ENCODE peak calls at places on chromosomes 11 and 22, in five cellular contexts. X, L, R, V and C are unnamed samples.
A peak's percentile ranks its signal among the peaks of the same experiment; 100 is the strongest.

GRCh38 chr22:45612451-45612901 is 59.2 kb upstream of the ATXN10 start:
- DNase-seq in X (peak; percentile 94), L (no peak), R (no peak), V (no peak), C (no peak)

GRCh38 chr11:100630898-100631297 is 56.2 kb upstream of the ARHGAP42 start:
- DNase-seq in X (no peak), L (no peak), R (no peak), V (no peak), C (no peak)

GRCh38 chr22:23503736-23504440 is 76.2 kb downstream of the IGLL1 start:
- DNase-seq in X (no peak), L (no peak), R (no peak), V (peak; percentile 19), C (peak; percentile 2)

GRCh38 chr22:23216331-23217170 is 36.2 kb downstream of the BCR start:
- DNase-seq in X (no peak), L (no peak), R (no peak), V (no peak), C (no peak)

GRCh38 chr11:35173011-35173511 is 34.1 kb downstream of the CD44 start:
- DNase-seq in X (no peak), L (no peak), R (peak; percentile 79), V (no peak), C (peak; percentile 60)

GRCh38 chr11:69326622-69327219 is 32.8 kb downstream of the MYEOV start:
- DNase-seq in X (no peak), L (no peak), R (no peak), V (no peak), C (no peak)

GRCh38 chr11:102810943-102811528 is 13.1 kb upstream of the MMP1 start:
- DNase-seq in X (peak; percentile 55), L (peak; percentile 31), R (peak; percentile 15), V (peak; percentile 10), C (peak; percentile 36)

GRCh38 chr11:469684-470667 is 19.9 kb downstream of the PTDSS2 start:
- DNase-seq in X (peak; percentile 93), L (no peak), R (no peak), V (peak; percentile 35), C (peak; percentile 91)

GRCh38 chr22:20429254-20430100 is 8.1 kb downstream of the SCARF2 start:
- DNase-seq in X (no peak), L (peak; percentile 87), R (peak; percentile 74), V (peak; percentile 74), C (peak; percentile 19)

GRCh38 chr22:49086181-49086580 is 741.5 kb downstream of the BRD1 start:
- DNase-seq in X (no peak), L (no peak), R (no peak), V (no peak), C (no peak)

GRCh38 chr22:49088801-49089791 is 738.6 kb downstream of the BRD1 start:
- DNase-seq in X (no peak), L (no peak), R (no peak), V (no peak), C (no peak)

GRCh38 chr22:49086606-49087157 is 741.0 kb downstream of the BRD1 start:
- DNase-seq in X (no peak), L (no peak), R (no peak), V (no peak), C (no peak)

GRCh38 chr22:49087716-49088660 is 739.7 kb downstream of the BRD1 start:
- DNase-seq in X (no peak), L (no peak), R (no peak), V (no peak), C (no peak)

DNA sequence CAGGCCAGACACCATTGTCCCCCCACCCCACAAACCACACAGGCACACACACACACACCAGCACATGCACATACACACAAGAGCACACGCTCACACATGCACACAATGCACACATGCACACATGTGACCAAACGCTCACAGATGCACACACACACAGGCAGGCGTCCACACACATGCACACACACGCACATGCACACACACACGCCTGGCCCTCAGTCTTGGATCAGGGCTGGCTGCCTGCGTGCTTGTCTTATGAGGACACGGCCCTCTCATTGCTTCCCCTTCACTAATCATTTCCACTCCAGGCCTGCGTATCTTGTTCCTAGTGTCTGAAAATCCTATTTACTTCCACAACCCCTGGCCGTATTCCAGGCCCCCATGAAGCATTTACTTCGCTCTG is 740.5 kb downstream of the BRD1 start:
- DNase-seq in X (no peak), L (no peak), R (no peak), V (no peak), C (peak; percentile 45)
- TF ChIP-seq EZH2phosphoT487 in X (no peak), L (no peak), R (no peak), V (no peak), C (no peak)

DNA sequence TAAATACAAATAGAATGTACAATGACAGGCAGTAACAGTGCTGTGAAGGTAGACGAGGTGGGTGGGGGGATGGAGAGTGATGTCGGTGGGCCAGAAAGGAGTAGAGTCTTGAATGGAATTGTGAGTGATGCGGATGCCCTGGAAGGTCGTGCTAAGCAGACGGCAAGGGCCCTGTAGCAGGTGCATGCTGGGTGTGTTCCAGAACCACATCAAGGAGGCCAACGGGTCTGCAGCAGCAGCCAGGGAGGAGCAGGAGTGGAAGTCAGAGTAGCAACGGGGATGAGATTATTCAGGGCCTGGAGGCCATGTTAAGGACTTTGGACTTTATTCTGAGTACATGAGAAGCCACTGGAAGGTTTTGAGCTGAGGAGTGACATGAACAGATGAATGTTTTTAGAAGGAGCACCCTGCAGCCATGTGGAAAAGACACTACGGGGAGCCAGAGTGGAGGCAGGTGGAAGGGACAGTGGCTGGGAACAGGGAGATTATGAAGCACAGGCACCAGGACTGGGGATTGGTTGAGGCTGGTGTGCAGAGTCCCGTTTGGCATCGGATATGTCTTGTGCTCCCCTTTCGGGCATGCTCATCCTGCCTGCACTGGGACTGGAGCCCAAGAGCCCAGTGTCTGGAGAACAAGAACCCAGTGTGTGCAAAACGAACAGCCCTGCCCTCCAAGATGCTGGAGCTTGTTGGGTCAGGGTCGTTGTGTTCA is 74.1 kb downstream of the COMMD9 start:
- DNase-seq in X (no peak), L (no peak), R (no peak), V (no peak), C (no peak)
- TF ChIP-seq EZH2phosphoT487 in X (no peak), L (no peak), R (no peak), V (no peak), C (no peak)

GRCh38 chr11:126739499-126740145 is 260.9 kb downstream of the KIRREL3 start:
- DNase-seq in X (peak; percentile 55), L (no peak), R (no peak), V (no peak), C (no peak)
- TF ChIP-seq EZH2phosphoT487 in X (no peak), L (no peak), R (no peak), V (no peak), C (no peak)

GRCh38 chr22:37623075-37624016 is 14.7 kb downstream of the GGA1 start:
- DNase-seq in X (peak; percentile 65), L (peak; percentile 86), R (peak; percentile 52), V (peak; percentile 94), C (peak; percentile 83)
- TF ChIP-seq EZH2phosphoT487 in X (no peak), L (no peak), R (no peak), V (no peak), C (no peak)

DNA sequence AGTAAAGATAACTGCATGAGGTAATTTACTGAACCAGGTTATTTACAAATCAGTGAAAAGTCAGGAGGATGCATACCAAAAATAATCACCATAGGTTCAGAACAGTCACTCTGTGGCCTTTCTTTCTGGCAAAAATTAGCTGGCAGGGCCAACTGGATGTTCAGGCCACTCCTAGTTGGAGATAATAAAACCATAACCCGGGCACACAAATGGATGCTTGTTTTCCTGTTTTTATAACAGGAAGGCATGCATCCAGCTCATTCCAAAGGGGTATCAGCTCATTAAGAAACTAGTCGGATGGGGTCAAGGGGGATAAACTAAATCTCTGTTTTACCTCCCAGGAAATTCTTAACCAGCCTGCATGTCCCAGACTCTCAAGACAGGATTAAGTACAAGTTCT is 80.9 kb downstream of the FBXO7 start:
- DNase-seq in X (no peak), L (no peak), R (no peak), V (no peak), C (no peak)
- TF ChIP-seq EZH2phosphoT487 in X (no peak), L (no peak), R (no peak), V (no peak), C (no peak)

DNA sequence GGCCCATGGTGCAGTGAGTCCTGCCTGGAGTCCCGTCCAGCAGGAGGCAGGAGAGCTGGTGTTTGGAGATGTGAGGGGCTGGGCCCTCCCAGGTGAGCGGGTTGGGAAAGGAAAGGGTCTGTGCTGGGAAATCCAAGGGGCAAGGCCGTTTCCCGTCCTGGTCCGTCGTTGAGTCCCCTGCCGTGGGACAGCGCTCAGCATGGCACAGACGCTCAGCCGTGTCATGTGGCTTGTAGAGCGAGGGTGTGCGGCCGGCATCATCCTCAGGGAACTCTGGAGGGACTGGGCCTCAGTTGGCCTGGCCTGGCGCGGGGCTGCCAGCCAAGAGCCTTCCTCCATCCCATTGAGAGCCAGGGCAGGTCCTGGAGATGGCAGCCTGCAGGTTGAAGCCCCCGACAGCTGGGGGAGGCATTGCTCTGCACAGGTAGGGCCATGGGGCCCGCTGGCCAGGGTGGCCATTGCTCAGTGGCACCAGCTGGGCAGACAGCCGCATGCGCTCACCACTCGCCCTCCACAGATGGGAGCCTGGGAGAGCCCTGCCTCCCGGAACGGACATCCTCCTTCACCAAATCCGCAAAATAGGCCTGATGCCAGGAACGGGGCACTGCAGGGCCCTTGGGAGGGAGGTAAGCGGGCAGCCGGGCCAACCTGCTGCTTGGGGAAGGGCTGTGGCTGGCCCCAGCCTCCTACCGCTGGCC is 28.7 kb downstream of the KCNQ1 start:
- DNase-seq in X (no peak), L (no peak), R (no peak), V (no peak), C (no peak)
- TF ChIP-seq EZH2phosphoT487 in X (no peak), L (no peak), R (no peak), V (no peak), C (no peak)

GRCh38 chr22:41664951-41665350 is 23.7 kb downstream of the SNU13 start:
- DNase-seq in X (no peak), L (no peak), R (no peak), V (no peak), C (no peak)

GRCh38 chr22:41661713-41662112 is 27.0 kb downstream of the SNU13 start:
- DNase-seq in X (no peak), L (no peak), R (no peak), V (no peak), C (no peak)

GRCh38 chr22:41661088-41661487 is 27.6 kb downstream of the SNU13 start:
- DNase-seq in X (no peak), L (no peak), R (no peak), V (no peak), C (no peak)

GRCh38 chr22:41660416-41660815 is 28.3 kb downstream of the SNU13 start:
- DNase-seq in X (peak; percentile 26), L (no peak), R (no peak), V (no peak), C (no peak)

DNA sequence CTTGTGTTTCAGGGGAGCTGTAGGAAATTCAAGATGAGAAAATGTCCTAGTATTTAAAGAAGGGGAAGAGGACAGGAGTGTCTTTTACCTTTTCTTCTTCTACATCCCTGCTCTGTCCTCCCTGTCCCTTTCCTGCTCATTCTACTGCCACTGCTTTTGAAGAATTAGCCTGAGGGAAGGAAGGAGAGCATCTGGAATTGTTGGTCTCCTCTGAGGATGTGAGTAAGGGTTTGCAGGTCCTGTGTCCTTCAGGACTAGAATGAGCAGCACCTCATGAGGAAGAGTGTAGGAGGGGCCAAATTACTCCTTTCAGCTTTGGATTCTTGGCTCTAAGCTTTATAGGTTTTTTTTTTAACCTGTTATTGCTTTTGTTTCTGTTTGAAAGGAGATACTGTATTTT is 24.2 kb downstream of the SNU13 start:
- DNase-seq in X (peak; percentile 25), L (no peak), R (no peak), V (no peak), C (no peak)
- TF ChIP-seq EZH2phosphoT487 in X (no peak), L (no peak), R (no peak), V (no peak), C (no peak)